ENCODE peak calls at places on chromosomes 4 and X, in seven cellular contexts. F, L, S, R, N, K and H are unnamed samples.

GRCh38 chrX:18542131-18542530 is 116.7 kb downstream of the CDKL5 start:
- DNase-seq in F (no peak), L (no peak), S (no peak), R (no peak), N (peak; percentile 12), K (no peak), H (no peak)

GRCh38 chrX:11591712-11592351 is 73.9 kb downstream of the ARHGAP6 start:
- DNase-seq in F (peak; percentile 8), L (no peak), S (no peak), R (no peak), N (no peak), K (no peak), H (no peak)

GRCh38 chr4:104491396-104491821 is 3.3 kb downstream of the CXXC4 start:
- DNase-seq in F (peak; percentile 65), L (peak; percentile 59), S (no peak), R (peak; percentile 68), N (peak; percentile 69), K (peak; percentile 26), H (peak; percentile 69)

GRCh38 chr4:108861339-108861738 is 98.5 kb upstream of the ETNPPL start:
- DNase-seq in F (no peak), L (peak; percentile 45), S (peak; percentile 24), R (peak; percentile 51), N (no peak), K (no peak), H (peak; percentile 48)

GRCh38 chr4:128130621-128131020 is 69.5 kb downstream of the LARP1B start:
- DNase-seq in F (no peak), L (no peak), S (no peak), R (no peak), N (no peak), K (no peak), H (no peak)

GRCh38 chr4:127188847-127189246 is 443.9 kb upstream of the INTU start:
- DNase-seq in F (peak; percentile 45), L (no peak), S (peak; percentile 25), R (no peak), N (no peak), K (no peak), H (peak; percentile 65)

GRCh38 chr4:95232358-95233156 is 316.2 kb downstream of the UNC5C start:
- DNase-seq in F (no peak), L (no peak), S (no peak), R (no peak), N (no peak), K (no peak), H (no peak)

GRCh38 chrX:46263494-46263893 is 281.7 kb downstream of the ZNF674 start:
- DNase-seq in F (no peak), L (no peak), S (no peak), R (no peak), N (no peak), K (peak; percentile 47), H (no peak)

GRCh38 chrX:128975716-128976115 is 547.6 kb downstream of the SMARCA1 start:
- DNase-seq in F (peak; percentile 0), L (peak; percentile 80), S (no peak), R (peak; percentile 83), N (peak; percentile 51), K (peak; percentile 45), H (peak; percentile 61)

GRCh38 chr4:38170380-38170779 is 210.2 kb downstream of the PTTG2 start:
- DNase-seq in F (no peak), L (no peak), S (no peak), R (no peak), N (no peak), K (peak; percentile 90), H (no peak)

GRCh38 chr4:38166768-38167167 is 206.6 kb downstream of the PTTG2 start:
- DNase-seq in F (no peak), L (no peak), S (no peak), R (no peak), N (no peak), K (no peak), H (no peak)

GRCh38 chr4:38166082-38166481 is 205.9 kb downstream of the PTTG2 start:
- DNase-seq in F (no peak), L (no peak), S (no peak), R (no peak), N (no peak), K (no peak), H (peak; percentile 59)

GRCh38 chr4:38170800-38171199 is 210.6 kb downstream of the PTTG2 start:
- DNase-seq in F (no peak), L (no peak), S (no peak), R (no peak), N (no peak), K (peak; percentile 92), H (peak; percentile 10)

DNA sequence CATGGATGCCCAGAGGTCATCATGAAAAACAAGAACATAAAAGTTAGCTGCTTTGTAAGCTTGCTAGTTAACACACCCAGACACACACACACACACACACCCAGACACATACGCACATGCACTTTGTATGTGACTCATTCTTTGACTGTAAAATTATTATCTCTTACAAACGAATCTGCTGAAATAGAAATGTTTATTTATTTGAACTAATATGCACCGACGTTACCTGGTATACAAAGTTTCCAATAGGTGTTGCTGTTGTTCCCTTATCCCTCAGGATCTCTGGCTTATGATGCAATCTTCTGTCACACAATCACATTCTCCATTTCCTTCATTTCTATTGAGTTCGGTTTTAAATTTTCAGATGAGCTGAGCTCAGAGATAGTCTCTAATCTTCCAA is 209.3 kb downstream of the PTTG2 start:
- DNase-seq in F (peak; percentile 38), L (no peak), S (peak; percentile 43), R (no peak), N (no peak), K (peak; percentile 63), H (peak; percentile 46)
- H3K4me2 ChIP-seq in F (no peak overlapping the region), L (no peak overlapping the region), S (no peak overlapping the region), R (no peak overlapping the region), N (no peak overlapping the region), K (no peak overlapping the region), H (no peak overlapping the region)

DNA sequence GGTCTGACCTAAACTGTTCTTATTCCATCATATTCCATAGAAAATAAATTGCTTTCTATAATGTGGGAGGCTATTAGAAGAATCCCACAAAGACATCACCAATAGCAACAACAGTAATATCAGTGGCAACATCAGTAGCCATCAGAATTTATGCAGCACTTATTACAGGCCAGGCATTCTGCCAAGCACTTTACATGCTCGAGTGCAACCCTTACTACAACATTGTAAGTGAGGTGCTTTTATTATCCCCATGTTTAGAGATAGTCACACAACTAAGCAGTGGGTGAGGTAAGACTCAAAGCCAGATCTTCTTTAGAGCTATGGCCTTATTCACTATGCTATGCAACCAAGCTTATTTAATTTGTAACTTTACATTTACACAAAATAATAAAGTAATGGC is 317.1 kb upstream of the BMP3 start:
- DNase-seq in F (no peak), L (no peak), S (no peak), R (no peak), N (no peak), K (no peak), H (no peak)
- H3K79me1 ChIP-seq in F (no peaks in the 10 kb centered on the region), L (no peaks in the 10 kb centered on the region), S (no peaks in the 10 kb centered on the region), R (no peaks in the 10 kb centered on the region), N (no peaks in the 10 kb centered on the region), K (no peaks in the 10 kb centered on the region), H (no peaks in the 10 kb centered on the region)

GRCh38 chrX:154718607-154719006 is 32.3 kb downstream of the GAB3 start:
- DNase-seq in F (no peak), L (no peak), S (no peak), R (no peak), N (no peak), K (no peak), H (no peak)

GRCh38 chrX:154717824-154718223 is 33.1 kb downstream of the GAB3 start:
- DNase-seq in F (peak; percentile 92), L (no peak), S (peak; percentile 59), R (no peak), N (no peak), K (no peak), H (no peak)

GRCh38 chrX:154719132-154719675 is 31.7 kb downstream of the GAB3 start:
- DNase-seq in F (peak; percentile 94), L (no peak), S (peak; percentile 85), R (no peak), N (no peak), K (peak; percentile 88), H (no peak)

GRCh38 chrX:154720067-154720466 is 30.8 kb downstream of the GAB3 start:
- DNase-seq in F (no peak), L (no peak), S (no peak), R (no peak), N (no peak), K (peak; percentile 47), H (no peak)

GRCh38 chrX:154721155-154721554 is 29.7 kb downstream of the GAB3 start:
- DNase-seq in F (no peak), L (no peak), S (no peak), R (no peak), N (no peak), K (no peak), H (no peak)
- H4K8ac ChIP-seq in F (no peak overlapping the region), L (no peak overlapping the region), S (no peak overlapping the region), R (no peak overlapping the region), N (no peak overlapping the region), K (no peak overlapping the region), H (no peak overlapping the region)

GRCh38 chrX:47651043-47651905 is 911 bp upstream of the ELK1 start:
- DNase-seq in F (no peak), L (no peak), S (no peak), R (no peak), N (no peak), K (no peak), H (no peak)
- H3K4me2 ChIP-seq in F (peak overlapping the region; percentile 63), L (peak overlapping the region; percentile 48), S (peak overlapping the region; percentile 76), R (peak overlapping the region; percentile 92), N (peak overlapping the region; percentile 49), K (peak overlapping the region; percentile 81), H (peak overlapping the region; percentile 73)

GRCh38 chrX:122739770-122740169 is 444.3 kb upstream of the GRIA3 start:
- DNase-seq in F (no peak), L (peak; percentile 38), S (no peak), R (no peak), N (no peak), K (peak; percentile 4), H (peak; percentile 46)
- H3K79me1 ChIP-seq in F (no peaks in the 10 kb centered on the region), L (no peaks in the 10 kb centered on the region), S (no peaks in the 10 kb centered on the region), R (no peaks in the 10 kb centered on the region), N (no peaks in the 10 kb centered on the region), K (no peaks in the 10 kb centered on the region), H (no peaks in the 10 kb centered on the region)